ENCODE peak calls at places on chromosomes 11 and 22, in six cellular contexts. One of them, this sample, is unnamed.
A peak's percentile ranks its signal among the peaks of the same experiment; 100 is the strongest.

GRCh38 chr11:64445651-64446050 is 86.7 kb downstream of the RPS6KA4 start:
- DNase-seq in Panc1: no peak
- DNase-seq in sciatic nerve: no peak
- DNase-seq in activated T-cell treated with anti-CD3 and anti-CD28 coated beads for 1 hour: no peak
- DNase-seq in HEK293T: no peak
- DNase-seq in CD8-positive, alpha-beta T cell: no peak
- DNase-seq in this sample: no peak

GRCh38 chr11:35013514-35014191 is 97.2 kb downstream of the PDHX start:
- DNase-seq in sciatic nerve: no peak
- DNase-seq in activated T-cell treated with anti-CD3 and anti-CD28 coated beads for 1 hour: no peak
- DNase-seq in CD8-positive, alpha-beta T cell: peak; percentile 43
- DNase-seq in HEK293T: no peak
- DNase-seq in Panc1: no peak
- DNase-seq in this sample: peak; percentile 12

GRCh38 chr22:27647540-27647939 is 154.0 kb downstream of the MN1 start:
- DNase-seq in sciatic nerve: no peak
- DNase-seq in Panc1: no peak
- DNase-seq in activated T-cell treated with anti-CD3 and anti-CD28 coated beads for 1 hour: no peak
- DNase-seq in CD8-positive, alpha-beta T cell: no peak
- DNase-seq in HEK293T: no peak
- DNase-seq in this sample: no peak

GRCh38 chr22:49971232-49972162 is 10.9 kb downstream of the PIM3 start:
- DNase-seq in HEK293T: no peak
- DNase-seq in CD8-positive, alpha-beta T cell: peak; percentile 25
- DNase-seq in sciatic nerve: peak; percentile 88
- DNase-seq in activated T-cell treated with anti-CD3 and anti-CD28 coated beads for 1 hour: no peak
- DNase-seq in Panc1: no peak
- DNase-seq in this sample: peak; percentile 50

GRCh38 chr11:116692318-116693106 is 80.3 kb downstream of the BUD13 start:
- DNase-seq in CD8-positive, alpha-beta T cell: no peak
- DNase-seq in Panc1: no peak
- DNase-seq in HEK293T: no peak
- DNase-seq in activated T-cell treated with anti-CD3 and anti-CD28 coated beads for 1 hour: no peak
- DNase-seq in sciatic nerve: no peak
- DNase-seq in this sample: no peak

GRCh38 chr11:110196241-110196754 is 100.1 kb downstream of the RDX start:
- DNase-seq in HEK293T: no peak
- DNase-seq in sciatic nerve: no peak
- DNase-seq in activated T-cell treated with anti-CD3 and anti-CD28 coated beads for 1 hour: no peak
- DNase-seq in Panc1: peak; percentile 66
- DNase-seq in CD8-positive, alpha-beta T cell: no peak
- DNase-seq in this sample: no peak

GRCh38 chr11:1870721-1871466 is 18.0 kb downstream of the LSP1 start:
- DNase-seq in activated T-cell treated with anti-CD3 and anti-CD28 coated beads for 1 hour: no peak
- DNase-seq in sciatic nerve: no peak
- DNase-seq in CD8-positive, alpha-beta T cell: peak; percentile 61
- DNase-seq in HEK293T: no peak
- DNase-seq in Panc1: no peak
- DNase-seq in this sample: peak; percentile 42

GRCh38 chr22:39719559-39720450 is 149.3 kb downstream of the CACNA1I start:
- DNase-seq in CD8-positive, alpha-beta T cell: no peak
- DNase-seq in HEK293T: no peak
- DNase-seq in activated T-cell treated with anti-CD3 and anti-CD28 coated beads for 1 hour: no peak
- DNase-seq in sciatic nerve: peak; percentile 48
- DNase-seq in Panc1: no peak
- DNase-seq in this sample: no peak

GRCh38 chr11:17736921-17737817 is 2.6 kb downstream of the KCNC1 start:
- DNase-seq in sciatic nerve: peak; percentile 27
- DNase-seq in HEK293T: no peak
- DNase-seq in Panc1: no peak
- DNase-seq in CD8-positive, alpha-beta T cell: no peak
- DNase-seq in activated T-cell treated with anti-CD3 and anti-CD28 coated beads for 1 hour: no peak
- DNase-seq in this sample: no peak

GRCh38 chr11:118281284-118281683 is 17.2 kb upstream of the MPZL2 start:
- DNase-seq in CD8-positive, alpha-beta T cell: no peak
- DNase-seq in sciatic nerve: no peak
- DNase-seq in Panc1: no peak
- DNase-seq in activated T-cell treated with anti-CD3 and anti-CD28 coated beads for 1 hour: no peak
- DNase-seq in HEK293T: no peak
- DNase-seq in this sample: no peak

GRCh38 chr11:103091024-103091423 is 936 bp downstream of the DCUN1D5 start:
- DNase-seq in CD8-positive, alpha-beta T cell: no peak
- DNase-seq in Panc1: no peak
- DNase-seq in activated T-cell treated with anti-CD3 and anti-CD28 coated beads for 1 hour: no peak
- DNase-seq in HEK293T: peak; percentile 35
- DNase-seq in sciatic nerve: no peak
- DNase-seq in this sample: no peak

GRCh38 chr11:103730151-103730940 is 306.1 kb upstream of the DDI1 start:
- DNase-seq in sciatic nerve: no peak
- DNase-seq in Panc1: no peak
- DNase-seq in activated T-cell treated with anti-CD3 and anti-CD28 coated beads for 1 hour: no peak
- DNase-seq in CD8-positive, alpha-beta T cell: no peak
- DNase-seq in HEK293T: no peak
- DNase-seq in this sample: no peak

GRCh38 chr22:24894998-24895397 is 51.5 kb downstream of the LHFPL7 start:
- DNase-seq in HEK293T: no peak
- DNase-seq in CD8-positive, alpha-beta T cell: no peak
- DNase-seq in Panc1: no peak
- DNase-seq in activated T-cell treated with anti-CD3 and anti-CD28 coated beads for 1 hour: no peak
- DNase-seq in sciatic nerve: peak; percentile 86
- DNase-seq in this sample: no peak

GRCh38 chr11:34405079-34405858 is 33.5 kb upstream of the CAT start:
- DNase-seq in HEK293T: no peak
- DNase-seq in Panc1: no peak
- DNase-seq in sciatic nerve: no peak
- DNase-seq in activated T-cell treated with anti-CD3 and anti-CD28 coated beads for 1 hour: no peak
- DNase-seq in CD8-positive, alpha-beta T cell: no peak
- DNase-seq in this sample: no peak

GRCh38 chr11:21475276-21475675 is 717.6 kb upstream of the ANO5 start:
- DNase-seq in HEK293T: peak; percentile 7
- DNase-seq in sciatic nerve: no peak
- DNase-seq in Panc1: no peak
- DNase-seq in CD8-positive, alpha-beta T cell: no peak
- DNase-seq in activated T-cell treated with anti-CD3 and anti-CD28 coated beads for 1 hour: no peak
- DNase-seq in this sample: no peak

GRCh38 chr11:88709567-88709966 is 356.2 kb downstream of the GRM5 start:
- DNase-seq in CD8-positive, alpha-beta T cell: no peak
- DNase-seq in activated T-cell treated with anti-CD3 and anti-CD28 coated beads for 1 hour: no peak
- DNase-seq in Panc1: peak; percentile 43
- DNase-seq in sciatic nerve: no peak
- DNase-seq in HEK293T: no peak
- DNase-seq in this sample: no peak

GRCh38 chr11:104858882-104859735 is 39.2 kb downstream of the CASP12 start:
- DNase-seq in activated T-cell treated with anti-CD3 and anti-CD28 coated beads for 1 hour: no peak
- DNase-seq in Panc1: no peak
- DNase-seq in CD8-positive, alpha-beta T cell: no peak
- DNase-seq in HEK293T: no peak
- DNase-seq in sciatic nerve: no peak
- DNase-seq in this sample: no peak

GRCh38 chr22:30208631-30209603 is 37.6 kb downstream of the LIF start:
- DNase-seq in CD8-positive, alpha-beta T cell: no peak
- DNase-seq in Panc1: no peak
- DNase-seq in sciatic nerve: peak; percentile 83
- DNase-seq in activated T-cell treated with anti-CD3 and anti-CD28 coated beads for 1 hour: no peak
- DNase-seq in HEK293T: no peak
- DNase-seq in this sample: no peak

GRCh38 chr22:30891443-30891755 is 77.2 kb downstream of the MORC2 start:
- DNase-seq in CD8-positive, alpha-beta T cell: no peak
- DNase-seq in HEK293T: no peak
- DNase-seq in sciatic nerve: peak; percentile 42
- DNase-seq in Panc1: no peak
- DNase-seq in activated T-cell treated with anti-CD3 and anti-CD28 coated beads for 1 hour: no peak
- DNase-seq in this sample: no peak

GRCh38 chr11:10322401-10322800 is 17.5 kb downstream of the ADM start:
- DNase-seq in CD8-positive, alpha-beta T cell: no peak
- DNase-seq in Panc1: no peak
- DNase-seq in sciatic nerve: no peak
- DNase-seq in HEK293T: no peak
- DNase-seq in activated T-cell treated with anti-CD3 and anti-CD28 coated beads for 1 hour: no peak
- DNase-seq in this sample: no peak

GRCh38 chr11:36000616-36001190 is 56.8 kb downstream of the LDLRAD3 start:
- DNase-seq in sciatic nerve: no peak
- DNase-seq in CD8-positive, alpha-beta T cell: no peak
- DNase-seq in Panc1: no peak
- DNase-seq in HEK293T: no peak
- DNase-seq in activated T-cell treated with anti-CD3 and anti-CD28 coated beads for 1 hour: no peak
- DNase-seq in this sample: no peak

GRCh38 chr11:75254326-75254725 is 13.8 kb downstream of the TPBGL start:
- DNase-seq in sciatic nerve: no peak
- DNase-seq in CD8-positive, alpha-beta T cell: no peak
- DNase-seq in Panc1: no peak
- DNase-seq in HEK293T: no peak
- DNase-seq in activated T-cell treated with anti-CD3 and anti-CD28 coated beads for 1 hour: no peak
- DNase-seq in this sample: no peak

GRCh38 chr11:764322-765024 is 12.8 kb downstream of the GATD1 start:
- DNase-seq in Panc1: no peak
- DNase-seq in CD8-positive, alpha-beta T cell: no peak
- DNase-seq in sciatic nerve: no peak
- DNase-seq in activated T-cell treated with anti-CD3 and anti-CD28 coated beads for 1 hour: no peak
- DNase-seq in HEK293T: no peak
- DNase-seq in this sample: no peak

GRCh38 chr11:6681949-6682348 is 1.2 kb downstream of the MRPL17 start:
- DNase-seq in sciatic nerve: no peak
- DNase-seq in HEK293T: no peak
- DNase-seq in Panc1: no peak
- DNase-seq in CD8-positive, alpha-beta T cell: no peak
- DNase-seq in activated T-cell treated with anti-CD3 and anti-CD28 coated beads for 1 hour: no peak
- DNase-seq in this sample: no peak

GRCh38 chr11:11148104-11148509 is 204.9 kb downstream of the CSNK2A3 start:
- DNase-seq in sciatic nerve: peak; percentile 75
- DNase-seq in Panc1: no peak
- DNase-seq in CD8-positive, alpha-beta T cell: peak; percentile 45
- DNase-seq in activated T-cell treated with anti-CD3 and anti-CD28 coated beads for 1 hour: no peak
- DNase-seq in HEK293T: no peak
- DNase-seq in this sample: no peak

GRCh38 chr11:70527046-70527395 is 128.7 kb downstream of the CTTN start:
- DNase-seq in CD8-positive, alpha-beta T cell: no peak
- DNase-seq in sciatic nerve: no peak
- DNase-seq in activated T-cell treated with anti-CD3 and anti-CD28 coated beads for 1 hour: no peak
- DNase-seq in HEK293T: no peak
- DNase-seq in Panc1: no peak
- DNase-seq in this sample: no peak

GRCh38 chr11:93849751-93850584 is 450 bp downstream of the VSTM5 start:
- DNase-seq in Panc1: no peak
- DNase-seq in sciatic nerve: no peak
- DNase-seq in HEK293T: no peak
- DNase-seq in activated T-cell treated with anti-CD3 and anti-CD28 coated beads for 1 hour: no peak
- DNase-seq in CD8-positive, alpha-beta T cell: no peak
- DNase-seq in this sample: no peak

GRCh38 chr11:1354125-1354938 is 35.4 kb upstream of the BRSK2 start:
- DNase-seq in CD8-positive, alpha-beta T cell: no peak
- DNase-seq in sciatic nerve: peak; percentile 36
- DNase-seq in HEK293T: no peak
- DNase-seq in Panc1: no peak
- DNase-seq in activated T-cell treated with anti-CD3 and anti-CD28 coated beads for 1 hour: no peak
- DNase-seq in this sample: no peak

GRCh38 chr22:31950226-31950625 is 5.9 kb downstream of the YWHAH start:
- DNase-seq in CD8-positive, alpha-beta T cell: no peak
- DNase-seq in HEK293T: no peak
- DNase-seq in activated T-cell treated with anti-CD3 and anti-CD28 coated beads for 1 hour: no peak
- DNase-seq in Panc1: no peak
- DNase-seq in sciatic nerve: no peak
- DNase-seq in this sample: no peak

GRCh38 chr22:37295946-37296345 is 13.6 kb downstream of the CYTH4 start:
- DNase-seq in activated T-cell treated with anti-CD3 and anti-CD28 coated beads for 1 hour: no peak
- DNase-seq in Panc1: no peak
- DNase-seq in HEK293T: no peak
- DNase-seq in CD8-positive, alpha-beta T cell: no peak
- DNase-seq in sciatic nerve: no peak
- DNase-seq in this sample: no peak

GRCh38 chr11:95994340-95994728 is 70.4 kb upstream of the MTMR2 start:
- DNase-seq in HEK293T: no peak
- DNase-seq in sciatic nerve: no peak
- DNase-seq in CD8-positive, alpha-beta T cell: no peak
- DNase-seq in Panc1: no peak
- DNase-seq in activated T-cell treated with anti-CD3 and anti-CD28 coated beads for 1 hour: no peak
- DNase-seq in this sample: no peak

GRCh38 chr11:119218141-119218878 is 12.2 kb downstream of the CBL start:
- DNase-seq in activated T-cell treated with anti-CD3 and anti-CD28 coated beads for 1 hour: no peak
- DNase-seq in sciatic nerve: no peak
- DNase-seq in HEK293T: no peak
- DNase-seq in CD8-positive, alpha-beta T cell: no peak
- DNase-seq in Panc1: peak; percentile 94
- DNase-seq in this sample: no peak

GRCh38 chr11:107116358-107116757 is 98.1 kb upstream of the GUCY1A2 start:
- DNase-seq in activated T-cell treated with anti-CD3 and anti-CD28 coated beads for 1 hour: no peak
- DNase-seq in HEK293T: no peak
- DNase-seq in sciatic nerve: no peak
- DNase-seq in CD8-positive, alpha-beta T cell: no peak
- DNase-seq in Panc1: no peak
- DNase-seq in this sample: no peak

GRCh38 chr22:37425800-37426531 is 1.3 kb downstream of the ELFN2 start:
- DNase-seq in Panc1: no peak
- DNase-seq in CD8-positive, alpha-beta T cell: no peak
- DNase-seq in HEK293T: no peak
- DNase-seq in activated T-cell treated with anti-CD3 and anti-CD28 coated beads for 1 hour: no peak
- DNase-seq in sciatic nerve: no peak
- DNase-seq in this sample: no peak

GRCh38 chr11:3160252-3161031 is 4.7 kb downstream of the OSBPL5 start:
- DNase-seq in activated T-cell treated with anti-CD3 and anti-CD28 coated beads for 1 hour: no peak
- DNase-seq in CD8-positive, alpha-beta T cell: peak; percentile 14
- DNase-seq in Panc1: peak; percentile 20
- DNase-seq in HEK293T: peak; percentile 83
- DNase-seq in sciatic nerve: peak; percentile 94
- DNase-seq in this sample: no peak

GRCh38 chr22:45271667-45272188 is 13.0 kb upstream of the UPK3A start:
- DNase-seq in CD8-positive, alpha-beta T cell: no peak
- DNase-seq in HEK293T: no peak
- DNase-seq in Panc1: no peak
- DNase-seq in activated T-cell treated with anti-CD3 and anti-CD28 coated beads for 1 hour: no peak
- DNase-seq in sciatic nerve: no peak
- DNase-seq in this sample: no peak

GRCh38 chr11:95596011-95596489 is 193.5 kb downstream of the FAM76B start:
- DNase-seq in Panc1: no peak
- DNase-seq in activated T-cell treated with anti-CD3 and anti-CD28 coated beads for 1 hour: no peak
- DNase-seq in sciatic nerve: no peak
- DNase-seq in CD8-positive, alpha-beta T cell: no peak
- DNase-seq in HEK293T: no peak
- DNase-seq in this sample: no peak

This sample was measured in T-helper 9 cell.